ENCODE peak calls at places on chromosomes 4 and X, in five cellular contexts. A is suprapubic skin, K is heart right ventricle, Y is breast epithelium, T is tibial nerve. M is an unnamed sample. For H3K9me3, the result is how much of the 10 kb centered on the place peaks cover.

GRCh38 chr4:54607521-54607920 is 50.2 kb upstream of the KIT start:
- DNase-seq in A (no peak), K (no peak), Y (no peak), T (no peak), M (no peak)

GRCh38 chr4:75249739-75250138 is 264.5 kb downstream of the RCHY1 start:
- DNase-seq in A (no peak), K (no peak), Y (no peak), T (no peak), M (no peak)

GRCh38 chrX:43267652-43268051 is 388.4 kb upstream of the MAOA start:
- DNase-seq in A (no peak), K (no peak), Y (no peak), T (no peak), M (no peak)

GRCh38 chr4:182917182-182918043 is at the start of gene DCTD:
- DNase-seq in A (no peak), K (peak), Y (peak), T (peak), M (peak)

GRCh38 chr4:97942951-97943350 is 200.3 kb downstream of the STPG2 start:
- DNase-seq in A (no peak), K (no peak), Y (no peak), T (no peak), M (no peak)

GRCh38 chrX:68462653-68463052 is 29.4 kb upstream of the OPHN1 start:
- DNase-seq in A (no peak), K (no peak), Y (no peak), T (peak), M (no peak)

GRCh38 chr4:6502747-6503465 is 30.5 kb upstream of the PPP2R2C start:
- DNase-seq in A (peak), K (no peak), Y (peak), T (no peak), M (no peak)

GRCh38 chr4:26217961-26218676 is 102.7 kb upstream of the RBPJ start:
- DNase-seq in A (no peak), K (no peak), Y (no peak), T (peak), M (peak)

GRCh38 chr4:4735870-4736269 is 123.6 kb upstream of the MSX1 start:
- DNase-seq in A (no peak), K (no peak), Y (no peak), T (no peak), M (no peak)

GRCh38 chr4:91746551-91746950 is 557.2 kb upstream of the GRID2 start:
- DNase-seq in A (no peak), K (no peak), Y (no peak), T (no peak), M (no peak)

GRCh38 chr4:1402021-1402515 is 4.2 kb downstream of the NKX1-1 start:
- DNase-seq in A (no peak), K (no peak), Y (peak), T (no peak), M (no peak)

GRCh38 chrX:37349131-37350033 is at the start of gene PRRG1:
- DNase-seq in A (peak), K (peak), Y (peak), T (peak), M (peak)

GRCh38 chr4:183966371-183966770 is 61.3 kb downstream of the STOX2 start:
- DNase-seq in A (no peak), K (no peak), Y (no peak), T (no peak), M (no peak)

GRCh38 chr4:114015444-114015899 is 36.0 kb upstream of the ARSJ start:
- DNase-seq in A (no peak), K (no peak), Y (no peak), T (no peak), M (no peak)

GRCh38 chrX:71532078-71532752 is 689 bp upstream of the OGT start:
- DNase-seq in A (no peak), K (no peak), Y (no peak), T (peak), M (no peak)

GRCh38 chrX:18833071-18833731 is 125.8 kb downstream of the PPEF1 start:
- DNase-seq in A (no peak), K (peak), Y (no peak), T (peak), M (peak)

GRCh38 chrX:144716187-144716586 is 531.1 kb upstream of the SPANXN1 start:
- DNase-seq in A (no peak), K (no peak), Y (no peak), T (no peak), M (no peak)
- H3K9me3 ChIP-seq in A (under half), K (under half), Y (under half), T (under half), M (under half)

DNA sequence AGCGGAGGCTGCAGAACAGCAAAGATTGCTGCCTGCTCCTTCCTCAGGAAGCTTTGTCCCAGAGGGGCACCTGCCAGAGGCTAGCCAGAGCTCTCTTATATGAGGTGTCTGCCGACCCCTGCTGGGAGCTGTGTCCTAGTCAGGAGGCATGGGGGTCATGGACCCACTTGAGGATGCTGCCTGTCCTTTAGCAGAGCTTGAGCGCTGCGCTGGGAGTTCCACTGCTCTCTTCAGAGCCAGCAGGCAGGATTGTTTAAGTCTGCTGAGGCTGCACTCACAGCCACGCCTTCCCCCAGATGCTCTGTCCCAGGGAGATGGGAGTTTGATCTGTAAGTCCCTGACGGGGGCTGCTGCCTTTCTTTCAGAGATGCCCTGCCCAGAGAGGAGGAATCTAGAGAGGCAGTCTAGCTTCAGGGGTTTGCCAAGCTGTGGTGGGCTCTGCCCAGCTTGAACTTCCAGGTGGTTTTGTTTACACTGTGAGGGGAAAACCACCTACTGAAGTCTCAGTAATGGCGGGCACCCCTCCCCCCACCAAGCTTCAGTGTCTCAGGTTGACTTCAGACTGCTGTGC is 10.9 kb downstream of the DCK start:
- DNase-seq in A (no peak), K (no peak), Y (no peak), T (no peak), M (no peak)
- TF ChIP-seq CTCF in A (no peak), K (no peak), Y (no peak), T (no peak), M (no peak)

GRCh38 chrX:65072590-65072989 is 96.3 kb upstream of the ZC4H2 start:
- DNase-seq in A (no peak), K (no peak), Y (no peak), T (no peak), M (no peak)
- H3K9me3 ChIP-seq in A (under half), K (under half), Y (under half), T (under half), M (under half)

GRCh38 chr4:180589575-180589974 is 1653.6 kb upstream of the TENM3 start:
- DNase-seq in A (no peak), K (no peak), Y (no peak), T (no peak), M (no peak)

GRCh38 chr4:180587379-180587778 is 1655.8 kb upstream of the TENM3 start:
- DNase-seq in A (no peak), K (no peak), Y (no peak), T (no peak), M (no peak)
- TF ChIP-seq CTCF in A (no peak), K (no peak), Y (no peak), T (no peak), M (no peak)

DNA sequence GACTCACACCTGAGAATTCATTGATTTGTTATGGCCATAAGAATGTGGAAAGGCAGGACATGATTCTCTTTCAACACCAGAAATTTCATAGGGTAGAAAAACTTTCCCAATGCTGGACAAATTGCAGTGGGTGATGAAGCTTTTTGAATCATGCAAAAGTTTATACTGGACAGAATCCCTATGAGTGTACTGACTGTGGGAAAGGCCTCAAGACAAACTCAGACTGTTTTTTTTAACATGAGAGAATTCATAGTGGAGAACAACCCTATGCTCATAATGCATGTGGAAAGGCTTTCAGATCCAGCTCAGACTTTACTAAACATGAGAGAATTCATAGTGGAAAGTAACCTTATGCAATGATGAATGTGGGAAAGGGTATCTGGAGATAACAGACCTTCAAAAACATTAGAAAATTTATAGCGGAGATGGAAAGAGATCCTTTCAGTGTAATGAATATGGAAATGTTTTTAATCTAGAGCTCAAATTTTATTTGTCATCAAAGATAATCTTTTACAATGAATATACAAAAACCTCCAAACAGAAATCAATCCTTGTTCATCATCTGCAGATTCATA is 36.2 kb upstream of the MAGED1 start:
- DNase-seq in A (no peak), K (no peak), Y (no peak), T (no peak), M (no peak)
- H3K9me3 ChIP-seq in A (under half), K (under half), Y (under half), T (under half), M (under half)

M was measured in heart left ventricle.